ENCODE peak calls at places on chromosomes 12 and 14, in eight cellular contexts. M, E, S, A, R, Z, O and N are unnamed samples.

GRCh38 chr12:54282949-54283593 is 2.5 kb downstream of the HNRNPA1 start:
- DNase-seq in R (no peak), O (no peak), Z (no peak), S (no peak), M (no peak), A (no peak), E (no peak), N (no peak)

GRCh38 chr12:52198454-52199215 is 6.8 kb upstream of the KRT80 start:
- DNase-seq in O (no peak), M (no peak), S (no peak), A (no peak), Z (no peak), R (peak), E (no peak), N (no peak)

GRCh38 chr14:64549805-64550538 is at the start of gene PPP1R36:
- DNase-seq in Z (no peak), A (peak), E (peak), S (no peak), R (peak), M (peak), O (no peak), N (no peak)

GRCh38 chr12:113250045-113250444 is 28.8 kb downstream of the TPCN1 start:
- DNase-seq in E (no peak), Z (no peak), A (no peak), O (no peak), M (no peak), S (no peak), R (no peak), N (no peak)

GRCh38 chr12:52903285-52903854 is 1.5 kb downstream of the KRT8 start:
- DNase-seq in M (peak), A (peak), S (no peak), R (peak), Z (peak), O (no peak), E (peak), N (peak)

GRCh38 chr12:45879363-45879895 is 110.9 kb downstream of the SCAF11 start:
- DNase-seq in A (no peak), M (no peak), O (no peak), S (no peak), R (no peak), Z (no peak), E (no peak), N (no peak)

GRCh38 chr12:65509953-65510352 is 231.5 kb downstream of the MSRB3 start:
- DNase-seq in M (no peak), O (no peak), S (no peak), R (no peak), Z (no peak), A (no peak), E (no peak), N (no peak)

GRCh38 chr12:123270380-123271181 is 1.1 kb downstream of the CDK2AP1 start:
- DNase-seq in M (peak), Z (no peak), S (no peak), R (peak), O (no peak), E (peak), A (peak), N (peak)

GRCh38 chr12:99985129-99985570 is 414 bp upstream of the ANKS1B start:
- DNase-seq in A (peak), R (no peak), S (no peak), E (no peak), Z (no peak), O (no peak), M (no peak), N (no peak)

GRCh38 chr12:76964784-76965571 is 86.2 kb upstream of the CSRP2 start:
- DNase-seq in S (no peak), Z (no peak), E (no peak), R (no peak), M (no peak), A (no peak), O (no peak), N (no peak)

GRCh38 chr14:81464253-81465001 is 64.3 kb upstream of the STON2 start:
- DNase-seq in M (peak), E (peak), Z (no peak), R (no peak), O (peak), A (peak), S (no peak), N (peak)

GRCh38 chr14:90538716-90539495 is 142.1 kb downstream of the CALM1 start:
- DNase-seq in O (no peak), E (no peak), A (no peak), Z (no peak), M (no peak), S (no peak), R (no peak), N (no peak)

GRCh38 chr12:124466200-124467128 is 100.9 kb downstream of the NCOR2 start:
- DNase-seq in R (no peak), O (no peak), Z (no peak), A (peak), S (no peak), M (no peak), E (peak), N (no peak)

GRCh38 chr14:101184104-101184455 is 280.6 kb upstream of the RTL1 start:
- DNase-seq in S (no peak), M (no peak), Z (no peak), O (no peak), A (no peak), R (no peak), E (no peak), N (no peak)

GRCh38 chr12:30847259-30847658 is 79.3 kb upstream of the TSPAN11 start:
- DNase-seq in O (peak), M (peak), S (peak), R (no peak), E (peak), A (peak), Z (no peak), N (no peak)

GRCh38 chr14:64970776-64971451 is 1.2 kb downstream of the RAB15 start:
- DNase-seq in S (no peak), M (peak), A (peak), Z (no peak), R (no peak), O (no peak), E (no peak), N (no peak)

GRCh38 chr14:71382315-71382714 is 475.1 kb downstream of the PCNX1 start:
- DNase-seq in E (no peak), A (no peak), M (no peak), O (no peak), Z (no peak), R (no peak), S (no peak), N (no peak)

GRCh38 chr12:122022393-122023338 is 982 bp downstream of the BCL7A start:
- DNase-seq in S (no peak), A (peak), Z (no peak), O (no peak), M (peak), R (no peak), E (peak), N (peak)

GRCh38 chr12:89756638-89757321 is 48.1 kb upstream of the ATP2B1 start:
- DNase-seq in R (no peak), Z (no peak), E (peak), O (peak), A (peak), M (peak), S (peak), N (no peak)

GRCh38 chr14:81681466-81681865 is 147.8 kb upstream of the SEL1L start:
- DNase-seq in A (no peak), R (peak), S (no peak), E (no peak), Z (no peak), O (no peak), M (no peak), N (no peak)

GRCh38 chr14:53516261-53516774 is 363.2 kb upstream of the DDHD1 start:
- DNase-seq in A (peak), R (no peak), M (peak), O (no peak), S (no peak), Z (no peak), E (no peak), N (no peak)

GRCh38 chr12:22282283-22282682 is 52.2 kb downstream of the ST8SIA1 start:
- DNase-seq in S (peak), A (peak), E (no peak), R (no peak), Z (no peak), M (peak), O (no peak), N (no peak)

GRCh38 chr14:94728950-94729349 is 41.0 kb downstream of the GSC start:
- DNase-seq in O (no peak), M (no peak), R (no peak), Z (no peak), A (no peak), S (no peak), E (no peak), N (no peak)

GRCh38 chr12:29561736-29562135 is 64.2 kb upstream of the OVCH1 start:
- DNase-seq in M (no peak), R (no peak), Z (no peak), S (no peak), A (peak), E (no peak), O (no peak), N (no peak)

GRCh38 chr12:29562167-29562776 is 64.8 kb upstream of the OVCH1 start:
- DNase-seq in O (no peak), Z (no peak), E (no peak), S (peak), A (peak), R (no peak), M (no peak), N (no peak)

GRCh38 chr12:29565727-29566126 is 68.2 kb upstream of the OVCH1 start:
- DNase-seq in A (no peak), R (no peak), M (no peak), O (no peak), E (no peak), Z (no peak), S (no peak), N (no peak)

GRCh38 chr12:29564925-29565324 is 67.4 kb upstream of the OVCH1 start:
- DNase-seq in O (no peak), S (no peak), E (no peak), M (no peak), R (no peak), A (no peak), Z (no peak), N (no peak)

DNA sequence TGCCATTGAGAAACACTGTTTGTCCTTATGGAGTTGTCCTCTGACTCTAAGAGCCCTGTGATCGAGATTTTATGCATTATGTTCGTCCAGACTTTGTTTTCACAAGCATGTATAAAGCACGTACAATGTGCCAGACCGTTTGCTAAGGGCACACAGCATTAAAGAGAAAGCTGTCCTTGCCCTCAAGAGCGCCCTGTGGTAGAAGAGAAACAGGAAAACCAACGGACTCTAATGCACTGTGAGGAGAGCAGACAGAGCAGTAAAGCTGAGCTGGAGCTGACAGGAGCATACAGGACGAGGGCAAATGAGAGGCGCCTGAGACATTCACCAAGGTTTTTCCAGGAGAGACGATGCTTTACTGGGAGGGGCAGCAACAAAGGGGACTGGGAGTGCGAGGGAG is 66.2 kb upstream of the OVCH1 start:
- DNase-seq in A (no peak), M (no peak), R (no peak), O (no peak), E (no peak), S (no peak), Z (no peak), N (no peak)
- TF ChIP-seq CTCF in A (no peak), M (no peak), R (no peak), O (no peak), E (no peak), S (no peak), Z (no peak), N (no peak)

GRCh38 chr12:92650228-92650822 is 52.5 kb upstream of the PLEKHG7 start:
- DNase-seq in S (no peak), A (no peak), E (no peak), O (no peak), R (no peak), Z (no peak), M (no peak), N (no peak)
- TF ChIP-seq CTCF in S (no peak), A (no peak), E (no peak), O (no peak), R (peak), Z (no peak), M (no peak), N (no peak)

GRCh38 chr12:111312016-111312415 is 56.9 kb downstream of the PHETA1 start:
- DNase-seq in Z (no peak), S (no peak), E (no peak), M (no peak), A (no peak), R (no peak), O (no peak), N (no peak)
- TF ChIP-seq CTCF in Z (no peak), S (no peak), E (no peak), M (no peak), A (no peak), R (no peak), O (no peak), N (no peak)

GRCh38 chr14:96108061-96108795 is 69.1 kb downstream of the C14orf132 start:
- DNase-seq in E (no peak), A (no peak), Z (no peak), S (no peak), R (no peak), O (no peak), M (no peak), N (no peak)
- TF ChIP-seq CTCF in E (no peak), A (no peak), Z (no peak), S (no peak), R (no peak), O (no peak), M (no peak), N (no peak)

DNA sequence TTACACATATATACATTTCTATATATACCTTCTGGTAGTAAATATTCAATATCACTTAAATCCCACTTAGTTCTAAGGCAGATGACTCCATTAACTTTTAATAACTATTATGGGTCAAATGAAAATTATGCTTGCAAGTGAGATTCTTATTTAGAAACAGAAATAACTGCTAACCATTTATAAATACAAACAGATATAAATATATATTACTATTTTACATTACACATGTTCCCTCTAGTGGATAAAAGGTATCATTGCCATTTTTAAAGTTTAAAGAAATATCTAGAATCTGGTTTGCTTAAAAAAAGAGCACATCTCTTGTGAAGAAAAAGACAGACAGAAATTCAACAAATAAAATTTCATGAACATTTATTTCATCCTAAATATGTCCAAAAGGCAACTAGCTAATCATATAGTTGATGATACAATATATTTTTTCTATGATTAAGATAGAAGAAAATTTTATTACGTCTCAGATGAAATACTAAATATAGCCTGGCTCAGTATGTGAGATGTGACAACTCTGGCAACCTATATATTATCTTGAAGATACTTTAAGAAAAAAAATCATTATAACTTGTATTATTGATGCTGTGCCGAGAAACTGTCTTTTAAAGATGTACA is 11.7 kb upstream of the RAD51AP1 start:
- DNase-seq in R (no peak), M (peak), A (peak), S (no peak), Z (no peak), O (no peak), E (peak), N (no peak)
- TF ChIP-seq CTCF in R (peak), M (peak), A (peak), S (peak), Z (no peak), O (no peak), E (peak), N (peak)

DNA sequence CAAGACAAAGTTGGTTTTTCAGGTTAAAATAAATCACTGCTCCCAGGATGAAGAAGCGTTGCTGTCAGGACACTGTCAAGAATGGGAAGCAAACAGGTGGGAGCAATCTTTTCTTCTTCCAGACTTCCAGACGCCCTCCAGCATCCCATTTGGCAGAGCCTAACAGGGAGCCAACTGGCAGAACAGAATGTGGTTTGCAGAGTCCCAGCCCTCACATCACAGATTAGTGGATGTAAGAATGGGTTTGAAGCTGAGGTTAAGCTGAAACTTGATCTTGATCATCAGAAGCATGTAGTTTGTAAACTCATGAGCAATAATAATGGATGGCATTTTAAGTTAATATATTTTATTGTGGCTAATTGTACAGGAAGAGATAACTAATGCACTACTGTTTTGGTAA is 636.4 kb downstream of the SLC6A15 start:
- DNase-seq in E (no peak), R (no peak), S (peak), O (no peak), A (no peak), Z (no peak), M (no peak), N (no peak)
- TF ChIP-seq CTCF in E (no peak), R (no peak), S (no peak), O (no peak), A (no peak), Z (no peak), M (no peak), N (no peak)

DNA sequence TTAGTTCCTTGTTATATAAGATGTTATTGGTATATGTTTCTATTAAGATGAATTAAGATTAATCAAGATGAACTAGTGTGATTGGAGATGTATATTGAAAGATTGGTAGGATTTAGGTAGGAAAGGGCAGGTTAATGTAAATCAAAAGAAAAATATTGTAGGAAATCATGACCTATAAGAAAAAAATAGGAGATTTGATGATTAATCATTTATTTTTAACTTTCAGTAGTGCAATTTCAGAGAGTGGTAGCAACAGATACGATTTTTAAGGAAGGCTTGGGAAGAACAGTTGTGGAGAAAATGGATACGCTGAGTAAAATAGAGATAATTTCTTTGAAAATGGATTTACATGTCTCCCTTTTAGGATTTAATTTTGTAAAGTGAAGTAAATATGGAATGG is 73.7 kb downstream of the MON2 start:
- DNase-seq in S (no peak), Z (no peak), O (no peak), A (no peak), M (no peak), R (no peak), E (no peak), N (no peak)
- TF ChIP-seq CTCF in S (no peak), Z (no peak), O (no peak), A (no peak), M (no peak), R (no peak), E (no peak), N (no peak)

GRCh38 chr12:5428332-5429221 is 3.3 kb upstream of the NTF3 start:
- DNase-seq in A (peak), R (peak), O (no peak), E (no peak), M (peak), S (no peak), Z (no peak), N (no peak)
- TF ChIP-seq CTCF in A (peak), R (peak), O (peak), E (peak), M (peak), S (peak), Z (peak), N (peak)

DNA sequence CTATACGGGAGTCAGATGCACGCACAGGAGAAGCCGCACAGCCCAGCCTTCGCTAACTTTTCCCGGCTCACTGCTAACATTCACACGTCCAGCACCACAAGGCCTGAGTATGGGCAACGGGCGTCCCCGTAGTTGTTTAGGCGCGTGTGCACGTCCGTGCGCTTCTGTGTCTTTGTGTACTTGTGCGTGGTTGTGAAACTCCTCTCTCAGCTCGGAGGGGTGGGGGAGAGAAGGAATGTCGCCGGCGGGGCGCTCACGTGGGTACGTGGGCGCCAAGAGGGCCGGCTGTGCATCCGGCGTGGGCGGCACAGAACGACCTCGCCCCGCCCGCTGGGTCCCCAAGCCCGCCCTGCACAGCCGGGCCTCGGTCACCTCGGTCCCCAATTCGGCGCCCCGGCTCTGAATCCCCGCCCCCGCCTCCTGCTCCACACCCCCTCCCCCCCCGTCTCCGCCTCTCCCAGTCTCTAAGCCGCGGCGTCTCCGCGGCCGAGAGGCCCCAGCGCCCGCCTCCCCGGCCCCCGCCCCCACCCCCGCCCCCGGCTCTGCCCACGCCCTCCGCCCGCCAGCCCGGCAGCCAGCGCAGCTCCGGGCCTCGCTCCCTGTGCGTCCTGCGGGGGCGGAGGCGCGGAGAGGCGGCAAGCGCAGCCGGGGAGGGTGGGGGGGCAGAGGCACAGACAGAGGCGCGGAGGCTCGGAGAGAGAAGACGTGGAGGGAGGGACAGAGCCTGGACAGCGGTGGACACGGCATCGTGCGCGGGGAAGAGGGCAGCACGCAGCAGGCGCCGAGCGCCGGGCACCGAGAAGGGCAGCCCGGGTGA is at the start of gene NAB2:
- DNase-seq in Z (peak), S (peak), O (peak), A (peak), E (peak), R (peak), M (peak), N (peak)
- TF ChIP-seq CTCF in Z (no peak), S (no peak), O (no peak), A (no peak), E (no peak), R (no peak), M (no peak), N (no peak)